ENCODE peak calls at places on chromosomes 16 and 17, in six cellular contexts. T is right lobe of liver, N is WTC11, M is AG04450, K is A549, F is H9. G is an unnamed sample.
A peak's percentile ranks its signal among the peaks of the same experiment; 100 is the strongest.

GRCh38 chr17:21280081-21280518 is 4.4 kb upstream of the MAP2K3 start:
- DNase-seq in F (peak; percentile 94), M (peak; percentile 55), N (peak; percentile 94), T (peak; percentile 90), K (peak; percentile 85), G (peak; percentile 91)

GRCh38 chr16:29290631-29291247 is 115.8 kb downstream of the NPIPB11 start:
- DNase-seq in N (peak; percentile 68), M (peak; percentile 87), F (peak; percentile 91), T (peak; percentile 97), K (peak; percentile 94), G (peak; percentile 52)

GRCh38 chr17:7882068-7882467 is 6.5 kb upstream of the CHD3 start:
- DNase-seq in F (peak; percentile 27), T (no peak), N (no peak), M (no peak), K (no peak), G (no peak)

GRCh38 chr17:49646391-49647255 is 31.3 kb downstream of the SPOP start:
- DNase-seq in T (no peak), F (peak; percentile 35), N (no peak), M (peak; percentile 29), K (peak; percentile 27), G (no peak)

GRCh38 chr16:69107311-69107962 is 2.0 kb downstream of the HAS3 start:
- DNase-seq in T (peak; percentile 43), M (no peak), K (peak; percentile 25), N (peak; percentile 52), F (peak; percentile 47), G (no peak)

GRCh38 chr17:58415371-58416055 is 1.8 kb downstream of the RNF43 start:
- DNase-seq in K (no peak), T (peak; percentile 68), M (no peak), F (peak; percentile 68), N (no peak), G (no peak)

GRCh38 chr16:31427441-31428276 is 501 bp downstream of the COX6A2 start:
- DNase-seq in T (peak; percentile 66), K (no peak), M (no peak), F (peak; percentile 45), N (peak; percentile 37), G (no peak)

GRCh38 chr16:80824623-80825364 is 20.4 kb upstream of the CDYL2 start:
- DNase-seq in T (no peak), M (peak; percentile 38), K (peak; percentile 74), N (peak; percentile 17), F (no peak), G (no peak)

GRCh38 chr16:22665048-22665797 is 148.7 kb upstream of the HS3ST2 start:
- DNase-seq in F (peak; percentile 23), N (no peak), T (no peak), K (no peak), M (no peak), G (peak; percentile 22)

GRCh38 chr17:35730400-35731005 is 936 bp upstream of the RASL10B start:
- DNase-seq in F (no peak), M (no peak), K (no peak), T (no peak), N (no peak), G (no peak)

GRCh38 chr16:19879241-19879792 is 5.3 kb downstream of the GPRC5B start:
- DNase-seq in F (peak; percentile 82), T (no peak), N (peak; percentile 64), M (peak; percentile 11), K (peak; percentile 24), G (no peak)
- TF ChIP-seq CTCF in F (peak; percentile 25), T (no peak), N (no peak), M (no peak), K (no peak), G (no peak)

GRCh38 chr17:63940584-63940983 is 8.5 kb upstream of the CD79B start:
- DNase-seq in K (no peak), F (no peak), N (no peak), T (no peak), M (no peak), G (no peak)

GRCh38 chr17:63937319-63937718 is 5.2 kb upstream of the CD79B start:
- DNase-seq in T (no peak), K (no peak), M (no peak), F (no peak), N (no peak), G (no peak)

GRCh38 chr17:63939401-63939800 is 7.3 kb upstream of the CD79B start:
- DNase-seq in F (no peak), K (no peak), T (no peak), M (no peak), N (no peak), G (no peak)

GRCh38 chr17:63939884-63940283 is 7.8 kb upstream of the CD79B start:
- DNase-seq in F (no peak), N (no peak), K (no peak), T (no peak), M (no peak), G (no peak)

GRCh38 chr17:63937920-63938319 is 5.8 kb upstream of the CD79B start:
- DNase-seq in M (no peak), T (no peak), F (no peak), K (no peak), N (no peak), G (no peak)
- TF ChIP-seq CTCF in M (no peak), T (no peak), F (no peak), K (no peak), N (no peak), G (no peak)

GRCh38 chr16:30380072-30380471 is 2.3 kb downstream of the SEPTIN1 start:
- DNase-seq in F (no peak), K (no peak), M (no peak), N (no peak), T (no peak), G (no peak)

GRCh38 chr16:30377050-30377811 is 2.6 kb downstream of the MYL11 start:
- DNase-seq in N (no peak), M (no peak), T (no peak), K (no peak), F (no peak), G (no peak)

GRCh38 chr16:30377812-30378235 is 3.2 kb downstream of the MYL11 start:
- DNase-seq in F (peak; percentile 93), K (peak; percentile 94), M (peak; percentile 68), N (peak; percentile 89), T (peak; percentile 87), G (peak; percentile 89)

GRCh38 chr16:30379165-30379783 is 3.1 kb downstream of the SEPTIN1 start:
- DNase-seq in F (no peak), N (no peak), M (no peak), K (no peak), T (no peak), G (no peak)

DNA sequence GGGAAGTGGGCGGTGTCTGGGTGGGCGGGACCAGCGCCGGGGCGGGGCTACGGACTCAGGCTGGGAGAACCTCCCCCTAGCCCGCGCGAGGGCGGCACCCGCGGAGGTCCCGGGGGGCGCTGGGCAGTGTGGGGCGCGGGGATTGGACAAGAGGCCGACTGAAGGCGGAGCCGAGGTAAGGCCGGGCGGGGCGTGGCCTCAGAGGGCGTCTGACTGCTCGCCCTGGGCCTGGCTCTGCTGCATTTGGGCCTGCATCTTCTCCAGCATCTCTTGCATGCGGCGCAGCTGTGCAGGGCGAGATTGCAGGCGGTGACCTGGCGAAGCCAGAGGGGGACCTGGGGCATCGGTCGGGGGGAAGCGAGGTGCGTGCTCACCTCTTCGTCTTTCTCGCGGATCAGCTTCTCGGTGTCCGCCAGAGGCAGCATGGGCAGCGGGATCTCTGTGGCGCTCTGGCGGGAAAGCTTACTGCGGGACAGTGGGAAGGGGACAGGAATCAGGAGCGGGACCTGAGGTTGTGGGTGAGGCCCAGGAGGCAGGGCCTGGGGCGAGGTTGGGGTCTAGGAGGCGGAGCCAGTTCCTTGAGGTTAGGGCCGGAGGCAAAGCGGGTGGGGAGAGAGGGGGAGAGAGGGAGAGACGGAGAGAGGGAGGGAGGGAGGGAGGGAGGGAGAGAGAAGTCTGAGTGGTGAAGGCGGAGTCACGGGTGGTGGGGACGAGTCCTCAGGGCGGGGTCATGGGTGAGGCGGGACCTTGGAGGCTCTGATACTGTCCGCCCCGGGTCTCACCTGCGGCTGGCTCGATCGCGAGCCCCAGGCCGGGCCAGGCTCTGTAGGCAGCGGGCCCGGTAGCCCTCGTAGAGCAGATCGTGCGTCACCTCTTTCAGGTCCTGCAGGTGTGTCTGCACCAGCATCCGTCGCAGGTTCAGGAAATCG is 3.9 kb downstream of the SEPTIN1 start:
- DNase-seq in F (peak; percentile 98), N (peak; percentile 100), T (peak; percentile 100), K (peak; percentile 98), M (peak; percentile 86), G (peak; percentile 98)
- TF ChIP-seq CTCF in F (peak; percentile 8), N (no peak), T (no peak), K (no peak), M (peak; percentile 31), G (no peak)

GRCh38 chr16:52896478-52897164 is 156.1 kb downstream of the CHD9NB start:
- DNase-seq in M (no peak), T (no peak), N (no peak), F (no peak), K (no peak), G (no peak)
- TF ChIP-seq CTCF in M (no peak), T (no peak), N (no peak), F (no peak), K (no peak), G (no peak)